ENCODE peak calls at places on chromosomes 13 and 19, in seven cellular contexts. Y is suprapubic skin, B is adrenal gland, D is cardiac muscle cell, W is Karpas-422, Z is neuronal stem cell, A is uterus. E is an unnamed sample.

GRCh38 chr19:54928299-54928698 is 19.0 kb downstream of the NLRP7 start:
- DNase-seq in Y (no peak), B (no peak), D (no peak), W (no peak), Z (no peak), A (no peak), E (no peak)

GRCh38 chr13:72194531-72194930 is 327.5 kb upstream of the DACH1 start:
- DNase-seq in Y (no peak), B (no peak), D (no peak), W (no peak), Z (no peak), A (no peak), E (no peak)

GRCh38 chr13:38804061-38804460 is 117.2 kb downstream of the FREM2 start:
- DNase-seq in Y (no peak), B (no peak), D (no peak), W (no peak), Z (no peak), A (no peak), E (no peak)

GRCh38 chr19:37961198-37961597 is 54.2 kb downstream of the SIPA1L3 start:
- DNase-seq in Y (no peak), B (no peak), D (no peak), W (no peak), Z (no peak), A (no peak), E (no peak)

GRCh38 chr19:39816287-39817048 is 17.5 kb downstream of the DYRK1B start:
- DNase-seq in Y (no peak), B (no peak), D (no peak), W (no peak), Z (no peak), A (no peak), E (no peak)

GRCh38 chr19:44003461-44004134 is 841 bp downstream of the ZNF230 start:
- DNase-seq in Y (no peak), B (peak; percentile 28), D (peak; percentile 19), W (peak; percentile 62), Z (no peak), A (no peak), E (no peak)

GRCh38 chr13:34156841-34157365 is 339.0 kb downstream of the RFC3 start:
- DNase-seq in Y (peak; percentile 62), B (peak; percentile 87), D (peak; percentile 94), W (no peak), Z (no peak), A (peak; percentile 71), E (peak; percentile 69)

GRCh38 chr13:35785563-35786327 is 309.3 kb upstream of the MAB21L1 start:
- DNase-seq in Y (no peak), B (no peak), D (no peak), W (no peak), Z (no peak), A (no peak), E (no peak)

GRCh38 chr19:6229216-6229913 is 50.4 kb downstream of the MLLT1 start:
- DNase-seq in Y (no peak), B (no peak), D (no peak), W (no peak), Z (no peak), A (no peak), E (no peak)

GRCh38 chr19:4730740-4731171 is 7.1 kb upstream of the DPP9 start:
- DNase-seq in Y (no peak), B (peak; percentile 60), D (no peak), W (peak; percentile 86), Z (no peak), A (no peak), E (no peak)

GRCh38 chr19:44848036-44848804 is 2.1 kb downstream of the NECTIN2 start:
- DNase-seq in Y (peak; percentile 73), B (peak; percentile 61), D (peak; percentile 56), W (no peak), Z (peak; percentile 24), A (peak; percentile 26), E (peak; percentile 75)

GRCh38 chr13:97354808-97355207 is 79.2 kb upstream of the RAP2A start:
- DNase-seq in Y (no peak), B (no peak), D (no peak), W (no peak), Z (no peak), A (no peak), E (no peak)

GRCh38 chr13:28716511-28716910 is 2.3 kb downstream of the SLC46A3 start:
- DNase-seq in Y (no peak), B (peak; percentile 49), D (peak; percentile 88), W (no peak), Z (no peak), A (peak; percentile 56), E (peak; percentile 66)

GRCh38 chr13:48233097-48233885 is at the start of gene ITM2B:
- DNase-seq in Y (peak; percentile 81), B (peak; percentile 83), D (peak; percentile 79), W (peak; percentile 87), Z (peak; percentile 59), A (no peak), E (peak; percentile 84)

GRCh38 chr13:23889598-23890224 is 511 bp upstream of the MIPEP start:
- DNase-seq in Y (no peak), B (no peak), D (no peak), W (peak; percentile 78), Z (peak; percentile 33), A (no peak), E (no peak)

GRCh38 chr13:51805313-51805712 is 1.4 kb upstream of the DHRS12 start:
- DNase-seq in Y (no peak), B (no peak), D (no peak), W (no peak), Z (no peak), A (no peak), E (no peak)

GRCh38 chr19:13873776-13874515 is 3.0 kb upstream of the NANOS3 start:
- DNase-seq in Y (no peak), B (no peak), D (no peak), W (no peak), Z (no peak), A (no peak), E (no peak)

GRCh38 chr19:51448011-51448744 is 10.1 kb downstream of the SIGLEC8 start:
- DNase-seq in Y (no peak), B (no peak), D (no peak), W (no peak), Z (no peak), A (no peak), E (peak; percentile 38)

DNA sequence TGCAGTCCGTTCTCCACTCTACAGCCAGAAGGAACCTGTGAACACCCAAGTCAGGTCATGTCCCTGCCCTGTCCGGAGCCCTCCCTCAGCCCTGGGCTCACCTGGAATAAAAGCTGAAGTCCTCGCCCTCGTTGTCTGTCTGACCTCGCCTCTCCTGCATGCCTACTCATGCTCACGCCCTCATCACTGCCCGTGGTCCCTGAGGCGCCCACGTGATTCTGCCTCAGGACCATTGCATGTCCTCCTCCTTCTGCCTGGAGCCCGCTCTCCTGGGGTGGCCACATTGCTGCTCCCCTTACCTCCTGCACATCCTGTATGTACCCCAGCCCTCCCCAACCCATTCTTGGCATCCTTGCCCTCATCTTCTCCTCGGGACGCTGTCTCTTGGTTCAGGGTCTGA is 42.2 kb downstream of the BICRA start:
- DNase-seq in Y (no peak), B (no peak), D (no peak), W (no peak), Z (no peak), A (no peak), E (no peak)
- H3K27ac ChIP-seq in Y (no peak overlapping the region), B (no peak overlapping the region), D (no peak overlapping the region), W (no peak overlapping the region), Z (no peak overlapping the region), A (no peak overlapping the region), E (no peak overlapping the region)

GRCh38 chr19:15612342-15612741 is 2.7 kb upstream of the CYP4F8 start:
- DNase-seq in Y (no peak), B (no peak), D (no peak), W (no peak), Z (no peak), A (no peak), E (no peak)
- H3K9me3 ChIP-seq in Y (no peaks in the 10 kb centered on the region), B (no peaks in the 10 kb centered on the region), D (no peaks in the 10 kb centered on the region), W (no peaks in the 10 kb centered on the region), Z (peaks cover 36% of the 10 kb centered on the region), A (no peaks in the 10 kb centered on the region), E (no peaks in the 10 kb centered on the region)

DNA sequence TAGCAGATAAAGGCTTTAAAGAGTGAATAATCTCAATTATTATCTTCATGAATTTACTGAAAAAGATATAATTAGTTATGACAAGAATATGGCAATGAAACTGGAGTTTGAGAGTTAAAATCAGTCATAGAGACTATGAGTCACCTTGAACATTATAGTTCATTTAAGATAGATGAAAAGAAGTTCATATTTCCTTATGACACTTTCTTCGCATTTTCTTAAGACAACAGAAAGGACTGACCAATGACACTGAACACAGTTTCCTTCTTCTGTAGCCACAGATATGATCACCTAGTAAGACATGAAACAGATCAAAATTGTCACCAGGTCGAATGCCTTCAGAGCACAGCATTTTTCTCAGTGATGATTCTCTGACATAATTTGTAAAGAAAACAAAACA is 202.1 kb downstream of the KLF12 start:
- DNase-seq in Y (no peak), B (no peak), D (no peak), W (no peak), Z (no peak), A (no peak), E (no peak)
- H3K27ac ChIP-seq in Y (no peak overlapping the region), B (no peak overlapping the region), D (no peak overlapping the region), W (peak overlapping the region; percentile 38), Z (no peak overlapping the region), A (no peak overlapping the region), E (no peak overlapping the region)

GRCh38 chr19:24000656-24001055 is 86.0 kb downstream of the ZNF726 start:
- DNase-seq in Y (no peak), B (no peak), D (no peak), W (no peak), Z (no peak), A (no peak), E (no peak)
- H3K9me3 ChIP-seq in Y (no peaks in the 10 kb centered on the region), B (no peaks in the 10 kb centered on the region), D (no peaks in the 10 kb centered on the region), W (peaks cover 10% of the 10 kb centered on the region), Z (peaks cover 67% of the 10 kb centered on the region), A (no peaks in the 10 kb centered on the region), E (no peaks in the 10 kb centered on the region)

GRCh38 chr19:18649371-18650047 is 12.7 kb downstream of the KLHL26 start:
- DNase-seq in Y (no peak), B (no peak), D (peak; percentile 55), W (no peak), Z (no peak), A (peak; percentile 76), E (no peak)
- H3K27ac ChIP-seq in Y (peak overlapping the region; percentile 89), B (peak overlapping the region; percentile 78), D (peak overlapping the region; percentile 61), W (no peak overlapping the region), Z (no peak overlapping the region), A (peak overlapping the region; percentile 83), E (peak overlapping the region; percentile 93)

GRCh38 chr19:53109527-53109926 is 6.3 kb upstream of the ZNF160 start:
- DNase-seq in Y (no peak), B (no peak), D (no peak), W (no peak), Z (no peak), A (no peak), E (no peak)

GRCh38 chr19:53112286-53112685 is 9.1 kb upstream of the ZNF160 start:
- DNase-seq in Y (no peak), B (no peak), D (no peak), W (no peak), Z (no peak), A (no peak), E (no peak)
- H3K9me3 ChIP-seq in Y (peaks cover 4% of the 10 kb centered on the region), B (no peaks in the 10 kb centered on the region), D (no peaks in the 10 kb centered on the region), W (peaks cover 3% of the 10 kb centered on the region), Z (peaks cover 4% of the 10 kb centered on the region), A (no peaks in the 10 kb centered on the region), E (peaks cover 35% of the 10 kb centered on the region)

GRCh38 chr19:49780861-49781260 is 14.1 kb downstream of the AP2A1 start:
- DNase-seq in Y (no peak), B (no peak), D (no peak), W (no peak), Z (no peak), A (no peak), E (no peak)
- H3K27ac ChIP-seq in Y (no peak overlapping the region), B (no peak overlapping the region), D (no peak overlapping the region), W (no peak overlapping the region), Z (no peak overlapping the region), A (no peak overlapping the region), E (no peak overlapping the region)